ENCODE peak calls at places on chromosomes 12 and 14, in five cellular contexts. D is IMR-90, L is prostate gland, Y is neuronal stem cell, U is PC-9. F is an unnamed sample.

GRCh38 chr14:105577339-105577861 is 51.0 kb downstream of the TMEM121 start:
- DNase-seq in U (no peak), L (no peak), D (no peak), Y (no peak), F (no peak)

GRCh38 chr12:30965613-30965985 is 39.1 kb downstream of the TSPAN11 start:
- DNase-seq in D (no peak), Y (no peak), U (peak), L (no peak), F (peak)

GRCh38 chr12:51793201-51793600 is 55.3 kb downstream of the FIGNL2 start:
- DNase-seq in Y (no peak), D (peak), L (no peak), U (no peak), F (no peak)

GRCh38 chr14:101121399-101122113 is 218.0 kb upstream of the RTL1 start:
- DNase-seq in D (no peak), L (peak), Y (no peak), U (no peak), F (no peak)

GRCh38 chr14:32702571-32702970 is 236.1 kb upstream of the NPAS3 start:
- DNase-seq in L (peak), U (no peak), D (no peak), Y (peak), F (peak)

GRCh38 chr12:78403136-78403535 is 461.4 kb upstream of the SYT1 start:
- DNase-seq in U (no peak), D (peak), Y (no peak), L (no peak), F (no peak)

GRCh38 chr12:32894566-32894965 is 2.0 kb downstream of the PKP2 start:
- DNase-seq in D (no peak), L (no peak), Y (no peak), U (no peak), F (no peak)

GRCh38 chr12:48183091-48183875 is at the start of gene CCDC184:
- DNase-seq in D (peak), U (no peak), Y (peak), L (no peak), F (peak)

GRCh38 chr12:93777249-93777648 is 100.1 kb downstream of the CRADD start:
- DNase-seq in U (no peak), L (no peak), Y (no peak), D (peak), F (no peak)

GRCh38 chr12:131386781-131387180 is 324.1 kb upstream of the SFSWAP start:
- DNase-seq in L (no peak), U (no peak), D (no peak), Y (no peak), F (no peak)

GRCh38 chr12:91307957-91308705 is 125.5 kb upstream of the DCN start:
- DNase-seq in U (no peak), L (no peak), Y (no peak), D (no peak), F (no peak)

GRCh38 chr14:35818346-35819115 is 7.6 kb upstream of the BRMS1L start:
- DNase-seq in U (peak), D (peak), L (peak), Y (no peak), F (peak)

GRCh38 chr14:95419569-95419968 is 96.9 kb downstream of the SYNE3 start:
- DNase-seq in L (no peak), Y (no peak), U (no peak), D (no peak), F (no peak)

GRCh38 chr12:77354766-77355362 is 289.5 kb upstream of the E2F7 start:
- DNase-seq in L (no peak), Y (no peak), U (no peak), D (peak), F (no peak)

GRCh38 chr12:112847708-112848337 is 56.3 kb downstream of the RPH3A start:
- DNase-seq in L (no peak), Y (no peak), D (no peak), U (no peak), F (no peak)

GRCh38 chr12:87020071-87020470 is 763.9 kb upstream of the MGAT4C start:
- DNase-seq in U (no peak), Y (no peak), D (no peak), L (no peak), F (no peak)

GRCh38 chr12:69633061-69633460 is 22.4 kb upstream of the LRRC10 start:
- DNase-seq in D (no peak), U (no peak), Y (no peak), L (no peak), F (no peak)

DNA sequence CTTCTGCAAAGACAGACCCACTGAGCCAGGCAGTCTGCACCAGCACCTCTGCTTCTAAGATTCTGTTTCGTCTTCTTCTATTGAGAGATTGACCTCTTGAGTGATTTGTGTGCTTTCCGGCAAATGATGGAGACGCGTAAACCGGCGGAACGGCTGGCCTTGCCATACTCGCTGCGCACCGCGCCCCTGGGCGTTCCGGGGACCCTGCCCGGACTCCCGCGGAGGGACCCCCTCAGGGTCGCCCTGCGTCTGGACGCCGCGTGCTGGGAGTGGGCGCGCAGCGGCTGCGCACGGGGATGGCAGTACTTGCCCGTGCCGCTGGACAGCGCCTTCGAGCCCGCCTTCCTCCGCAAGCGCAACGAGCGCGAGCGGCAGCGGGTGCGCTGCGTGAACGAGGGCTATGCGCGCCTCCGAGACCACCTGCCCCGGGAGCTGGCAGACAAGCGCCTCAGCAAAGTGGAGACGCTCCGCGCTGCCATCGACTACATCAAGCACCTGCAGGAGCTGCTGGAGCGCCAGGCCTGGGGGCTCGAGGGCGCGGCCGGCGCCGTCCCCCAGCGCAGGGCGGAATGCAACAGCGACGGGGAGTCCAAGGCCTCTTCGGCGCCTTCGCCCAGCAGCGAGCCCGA is 703 bp downstream of the ASCL4 start:
- DNase-seq in D (no peak), U (no peak), L (no peak), Y (peak), F (no peak)
- H3K4me3 ChIP-seq in D (no peak), U (no peak), L (peak), Y (peak), F (no peak)

DNA sequence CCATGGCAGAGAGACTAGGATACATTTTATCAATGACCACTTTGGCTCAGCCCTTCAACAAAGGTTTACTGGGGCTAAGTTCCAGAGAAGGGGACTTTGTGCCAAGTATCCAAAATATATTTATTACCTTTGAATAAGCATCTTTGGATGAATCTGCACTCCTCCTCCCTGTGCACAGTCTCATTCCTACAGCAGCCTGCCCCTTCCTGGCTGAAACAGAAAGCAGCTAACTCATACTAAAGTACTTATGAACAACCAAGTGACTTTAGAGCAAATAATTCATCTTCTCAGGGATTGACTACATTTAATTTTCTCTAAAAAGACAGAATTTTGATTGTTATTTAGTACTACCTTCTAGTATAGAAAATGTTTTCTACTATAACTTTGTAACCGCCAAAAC is 47.8 kb upstream of the ETV6 start:
- DNase-seq in Y (no peak), D (no peak), L (no peak), U (no peak), F (no peak)
- H3K27ac ChIP-seq in Y (no peak), D (no peak), L (no peak), U (no peak), F (no peak)

GRCh38 chr14:22981090-22982012 is 1.0 kb downstream of the AJUBA start:
- DNase-seq in D (no peak), Y (no peak), U (no peak), L (no peak), F (peak)

GRCh38 chr14:22978873-22979671 is 3.3 kb downstream of the AJUBA start:
- DNase-seq in D (no peak), Y (no peak), L (peak), U (peak), F (no peak)

GRCh38 chr14:22978487-22978837 is 3.9 kb downstream of the AJUBA start:
- DNase-seq in U (no peak), D (no peak), L (no peak), Y (no peak), F (no peak)

GRCh38 chr14:22980672-22981089 is 1.7 kb downstream of the AJUBA start:
- DNase-seq in U (peak), L (peak), Y (peak), D (peak), F (peak)

DNA sequence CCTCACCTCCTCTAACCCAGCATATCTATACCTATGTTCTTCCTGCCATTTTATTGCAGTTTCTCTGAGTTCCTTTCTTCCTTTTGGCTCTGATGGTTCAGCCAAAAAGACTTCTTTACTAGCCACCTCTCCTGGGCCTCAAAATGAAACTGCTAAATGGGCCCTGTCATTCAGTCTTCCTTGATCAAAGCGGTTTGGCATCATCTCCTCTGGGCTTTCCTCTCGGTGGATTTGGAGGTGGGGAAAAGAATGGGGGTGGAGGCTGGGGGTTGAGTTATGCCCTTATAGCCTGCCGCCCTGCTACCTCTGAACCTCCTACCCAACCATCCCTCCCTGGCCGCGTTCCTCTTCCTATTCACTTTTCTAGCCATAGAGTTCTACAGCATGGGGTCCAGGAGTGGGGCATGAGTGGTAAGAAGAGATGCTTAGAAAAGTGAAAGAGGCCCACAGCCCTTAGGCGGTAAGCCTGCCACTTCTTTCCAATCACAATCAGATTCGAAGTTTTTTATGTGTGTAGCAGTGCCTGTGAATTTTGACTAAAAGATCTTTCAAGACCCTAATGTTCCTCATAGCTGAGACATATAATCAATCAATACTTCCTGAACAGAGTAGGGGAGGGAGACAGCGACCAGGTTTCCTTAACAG is 2.5 kb downstream of the AJUBA start:
- DNase-seq in D (no peak), U (no peak), Y (no peak), L (no peak), F (no peak)
- H3K4me3 ChIP-seq in D (peak), U (peak), Y (peak), L (peak), F (no peak)

DNA sequence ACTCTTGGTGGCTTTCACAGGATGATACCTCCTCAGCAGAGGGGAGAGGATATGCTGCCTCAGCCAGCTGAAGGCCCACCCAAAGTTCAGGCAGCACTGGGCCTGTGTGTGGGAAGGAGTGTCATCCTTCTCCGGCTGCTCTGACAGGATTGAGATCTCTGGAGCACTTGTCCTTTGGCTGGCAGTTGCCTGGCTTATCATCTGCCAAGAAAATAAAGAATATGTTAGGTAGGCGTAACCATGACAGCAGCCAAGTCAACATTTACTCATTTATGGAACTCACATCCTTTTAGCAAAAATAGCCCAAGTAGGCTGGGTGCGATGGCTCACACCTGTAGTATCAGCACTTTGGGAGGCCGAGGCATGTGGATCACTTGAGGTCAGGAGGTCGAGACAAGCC is 68.5 kb downstream of the PPFIBP1 start:
- DNase-seq in L (peak), U (peak), Y (no peak), D (peak), F (no peak)
- H3K27ac ChIP-seq in L (no peak), U (no peak), Y (no peak), D (no peak), F (no peak)

GRCh38 chr14:77271113-77271710 is at the start of gene NGB:
- DNase-seq in D (no peak), L (no peak), Y (no peak), U (no peak), F (no peak)
- H3K4me3 ChIP-seq in D (no peak), L (no peak), Y (peak), U (no peak), F (no peak)

F was measured in thyroid gland.